ENCODE peak calls at places on chromosomes 16 and 17, in seven cellular contexts. I is effector CD4-positive, alpha-beta T cell; J is NCI-H1436; R is MV-4-11; D is effector memory CD4-positive, alpha-beta T cell; O is GM12865; U is fibroblast of the aortic adventitia. M is an unnamed sample.

GRCh38 chr17:56801506-56802178 is 32.1 kb downstream of the C17orf67 start:
- DNase-seq in I (no peak), J (no peak), R (no peak), D (no peak), O (no peak), U (no peak), M (no peak)

GRCh38 chr17:56896217-56896967 is 17.5 kb downstream of the TRIM25 start:
- DNase-seq in I (no peak), J (no peak), R (no peak), D (no peak), O (no peak), U (no peak), M (no peak)

GRCh38 chr16:85809645-85810044 is 10.2 kb downstream of the COX4I1 start:
- DNase-seq in I (no peak), J (no peak), R (no peak), D (no peak), O (no peak), U (no peak), M (no peak)

GRCh38 chr17:75124041-75124818 is 7.3 kb downstream of the NT5C start:
- DNase-seq in I (peak; percentile 44), J (peak; percentile 60), R (no peak), D (peak; percentile 48), O (no peak), U (peak; percentile 43), M (no peak)

GRCh38 chr17:81004336-81005015 is 12.8 kb downstream of the CHMP6 start:
- DNase-seq in I (no peak), J (no peak), R (no peak), D (no peak), O (no peak), U (no peak), M (no peak)

GRCh38 chr17:78375401-78376079 is 2.9 kb upstream of the PGS1 start:
- DNase-seq in I (no peak), J (no peak), R (peak; percentile 72), D (no peak), O (no peak), U (peak; percentile 98), M (no peak)

GRCh38 chr17:81445642-81446500 is 50.6 kb downstream of the BAHCC1 start:
- DNase-seq in I (no peak), J (no peak), R (no peak), D (no peak), O (no peak), U (no peak), M (no peak)

GRCh38 chr16:4123617-4124300 is 7.5 kb upstream of the ADCY9 start:
- DNase-seq in I (no peak), J (no peak), R (no peak), D (no peak), O (no peak), U (peak; percentile 53), M (no peak)

GRCh38 chr16:51243836-51244483 is 92.9 kb upstream of the SALL1 start:
- DNase-seq in I (no peak), J (no peak), R (no peak), D (no peak), O (no peak), U (peak; percentile 78), M (no peak)

GRCh38 chr17:21373696-21374454 is 2.3 kb upstream of the KCNJ12 start:
- DNase-seq in I (no peak), J (no peak), R (no peak), D (no peak), O (no peak), U (no peak), M (no peak)

GRCh38 chr16:27515874-27516353 is 33.8 kb downstream of the GTF3C1 start:
- DNase-seq in I (no peak), J (peak; percentile 13), R (no peak), D (no peak), O (peak; percentile 57), U (no peak), M (no peak)

GRCh38 chr17:1495265-1495664 is 2.8 kb upstream of the MYO1C start:
- DNase-seq in I (no peak), J (no peak), R (no peak), D (no peak), O (no peak), U (peak; percentile 24), M (no peak)

GRCh38 chr16:56763305-56763916 is 33.5 kb downstream of the NUP93 start:
- DNase-seq in I (no peak), J (no peak), R (no peak), D (no peak), O (no peak), U (no peak), M (no peak)

GRCh38 chr16:508884-509736 is 18.4 kb upstream of the CAPN15 start:
- DNase-seq in I (no peak), J (no peak), R (peak; percentile 92), D (no peak), O (no peak), U (no peak), M (no peak)

GRCh38 chr17:35011671-35012216 is 31.4 kb downstream of the LIG3 start:
- DNase-seq in I (no peak), J (no peak), R (no peak), D (no peak), O (no peak), U (no peak), M (no peak)

GRCh38 chr17:63433746-63434591 is 12.1 kb downstream of the CYB561 start:
- DNase-seq in I (no peak), J (no peak), R (no peak), D (no peak), O (no peak), U (peak; percentile 98), M (no peak)

GRCh38 chr16:13154799-13155198 is 253.4 kb downstream of the SHISA9 start:
- DNase-seq in I (no peak), J (no peak), R (no peak), D (no peak), O (no peak), U (no peak), M (no peak)

GRCh38 chr17:4536742-4537411 is 18.3 kb downstream of the MYBBP1A start:
- DNase-seq in I (no peak), J (no peak), R (peak; percentile 65), D (no peak), O (no peak), U (peak; percentile 75), M (no peak)

GRCh38 chr17:41785876-41786226 is 660 bp downstream of the JUP start:
- DNase-seq in I (no peak), J (no peak), R (no peak), D (no peak), O (no peak), U (no peak), M (no peak)

GRCh38 chr17:74454197-74455024 is 12.0 kb upstream of the CD300A start:
- DNase-seq in I (no peak), J (no peak), R (peak; percentile 73), D (no peak), O (no peak), U (peak; percentile 50), M (peak; percentile 91)

GRCh38 chr17:78960945-78961344 is 18.8 kb downstream of the LGALS3BP start:
- DNase-seq in I (no peak), J (no peak), R (peak; percentile 40), D (no peak), O (no peak), U (peak; percentile 70), M (no peak)

GRCh38 chr16:67538666-67539101 is 10.1 kb downstream of the RIPOR1 start:
- DNase-seq in I (no peak), J (no peak), R (no peak), D (no peak), O (no peak), U (peak; percentile 62), M (no peak)

GRCh38 chr16:3458278-3458851 is 14.9 kb downstream of the NAA60 start:
- DNase-seq in I (no peak), J (no peak), R (no peak), D (no peak), O (peak; percentile 41), U (peak; percentile 61), M (no peak)

GRCh38 chr17:80122026-80122575 is 20.7 kb downstream of the GAA start:
- DNase-seq in I (no peak), J (no peak), R (no peak), D (no peak), O (no peak), U (no peak), M (no peak)

GRCh38 chr16:81745704-81746558 is 33.2 kb upstream of the PLCG2 start:
- DNase-seq in I (peak; percentile 65), J (no peak), R (peak; percentile 59), D (peak; percentile 59), O (peak; percentile 84), U (peak; percentile 56), M (peak; percentile 59)

GRCh38 chr17:79500738-79501533 is 109.9 kb downstream of the RBFOX3 start:
- DNase-seq in I (no peak), J (no peak), R (peak; percentile 2), D (no peak), O (no peak), U (no peak), M (peak; percentile 80)

GRCh38 chr17:67606896-67607604 is 110.7 kb upstream of the NOL11 start:
- DNase-seq in I (no peak), J (no peak), R (no peak), D (no peak), O (no peak), U (no peak), M (peak; percentile 32)

GRCh38 chr16:27315333-27316037 is 1.7 kb downstream of the IL4R start:
- DNase-seq in I (peak; percentile 38), J (no peak), R (peak; percentile 51), D (no peak), O (peak; percentile 38), U (peak; percentile 93), M (no peak)

GRCh38 chr16:67013823-67014640 is 14.9 kb upstream of the CBFB start:
- DNase-seq in I (peak; percentile 58), J (peak; percentile 73), R (peak; percentile 19), D (peak; percentile 72), O (peak; percentile 68), U (peak; percentile 68), M (peak; percentile 53)

GRCh38 chr17:14753383-14753782 is 452.5 kb downstream of the HS3ST3B1 start:
- DNase-seq in I (no peak), J (no peak), R (no peak), D (no peak), O (no peak), U (no peak), M (no peak)

GRCh38 chr17:29572691-29573557 is 4.4 kb downstream of the TP53I13 start:
- DNase-seq in I (peak; percentile 27), J (no peak), R (peak; percentile 65), D (peak; percentile 32), O (peak; percentile 82), U (peak; percentile 47), M (no peak)

GRCh38 chr17:44217738-44218343 is 1.6 kb downstream of the UBTF start:
- DNase-seq in I (no peak), J (no peak), R (no peak), D (no peak), O (no peak), U (no peak), M (no peak)

GRCh38 chr16:66470556-66470955 is 43.5 kb downstream of the BEAN1 start:
- DNase-seq in I (no peak), J (no peak), R (no peak), D (no peak), O (no peak), U (no peak), M (no peak)

GRCh38 chr17:82062076-82062983 is 3.3 kb downstream of the DUS1L start:
- DNase-seq in I (no peak), J (no peak), R (no peak), D (no peak), O (no peak), U (no peak), M (no peak)

GRCh38 chr16:84408314-84408690 is 40.0 kb downstream of the ATP2C2 start:
- DNase-seq in I (no peak), J (no peak), R (no peak), D (no peak), O (no peak), U (no peak), M (no peak)

GRCh38 chr16:82329504-82330192 is 159.6 kb upstream of the MPHOSPH6 start:
- DNase-seq in I (no peak), J (peak; percentile 24), R (no peak), D (no peak), O (no peak), U (no peak), M (no peak)

GRCh38 chr17:7992924-7993323 is 9.5 kb upstream of the GUCY2D start:
- DNase-seq in I (no peak), J (no peak), R (peak; percentile 55), D (no peak), O (no peak), U (no peak), M (no peak)